ENCODE peak calls at places on chromosomes 1 and 21, in eight cellular contexts. Z is progenitor cell of endocrine pancreas, I is RWPE1, Q is fibroblast of pulmonary artery, U is uterus, B is astrocyte of the cerebellum, E is GM12878, P is LNCaP clone FGC. O is an unnamed sample.

GRCh38 chr1:234541281-234541975 is 62.4 kb upstream of the TARBP1 start:
- DNase-seq in Q (peak), P (no peak), E (no peak), U (peak), I (peak), Z (no peak), B (no peak), O (no peak)

GRCh38 chr1:12475947-12476346 is 142.1 kb downstream of the DHRS3 start:
- DNase-seq in B (peak), P (peak), E (no peak), I (no peak), Q (no peak), U (no peak), Z (no peak), O (no peak)

GRCh38 chr1:233293556-233294446 is 1.7 kb downstream of the PCNX2 start:
- DNase-seq in Q (no peak), Z (no peak), P (no peak), U (no peak), I (no peak), B (no peak), E (no peak), O (no peak)

GRCh38 chr1:221217029-221217428 is 337.8 kb downstream of the HLX start:
- DNase-seq in E (no peak), I (no peak), B (no peak), U (peak), Q (no peak), P (no peak), Z (no peak), O (no peak)

GRCh38 chr1:154485905-154486304 is 16.1 kb upstream of the TDRD10 start:
- DNase-seq in B (no peak), Z (no peak), P (no peak), Q (no peak), I (no peak), U (no peak), E (no peak), O (no peak)

GRCh38 chr1:26015358-26015757 is 6.2 kb upstream of the EXTL1 start:
- DNase-seq in Z (no peak), E (no peak), B (no peak), I (no peak), U (peak), Q (peak), P (no peak), O (no peak)

GRCh38 chr1:148328884-148329283 is 154.2 kb downstream of the PPIAL4G start:
- DNase-seq in B (no peak), U (no peak), P (no peak), Q (no peak), E (no peak), I (no peak), Z (no peak), O (no peak)

GRCh38 chr1:107662976-107663375 is 302.0 kb downstream of the VAV3 start:
- DNase-seq in I (no peak), E (no peak), Z (no peak), Q (no peak), U (no peak), P (no peak), B (no peak), O (no peak)

GRCh38 chr1:201827321-201828281 is 1.4 kb upstream of the IPO9 start:
- DNase-seq in P (no peak), Q (peak), E (no peak), Z (no peak), B (no peak), I (no peak), U (no peak), O (no peak)

GRCh38 chr1:241551759-241552638 is 19.8 kb downstream of the KMO start:
- DNase-seq in E (peak), I (no peak), P (no peak), Z (no peak), U (peak), B (no peak), Q (no peak), O (no peak)

DNA sequence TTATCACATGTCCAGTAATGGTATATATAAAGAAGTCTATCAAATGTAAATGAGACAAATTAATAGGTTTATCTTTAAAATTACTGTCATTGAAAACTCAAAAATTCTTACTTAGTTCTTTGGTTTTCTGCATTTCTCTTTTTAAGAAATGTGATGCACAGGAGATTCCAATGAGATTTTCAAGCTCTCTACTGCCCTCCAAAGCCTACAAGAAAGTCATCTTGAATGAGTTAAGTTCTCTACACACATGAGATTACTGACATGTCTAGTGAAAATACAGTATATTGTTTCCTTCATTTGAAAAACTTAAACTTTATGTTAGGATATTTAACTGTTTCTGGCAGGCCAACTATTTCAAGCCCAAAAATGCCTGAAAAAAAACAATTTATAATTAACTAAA is 68.8 kb downstream of the ITGB3BP start:
- DNase-seq in P (no peak), E (no peak), U (no peak), Z (no peak), I (no peak), Q (peak), B (peak), O (no peak)
- TF ChIP-seq CTCF in P (peak), E (no peak), U (no peak), Z (peak), I (no peak), Q (peak), B (peak), O (no peak)

GRCh38 chr1:162872981-162873380 is 12.0 kb upstream of the CCDC190 start:
- DNase-seq in P (no peak), I (no peak), Q (no peak), E (no peak), U (no peak), B (no peak), Z (no peak), O (no peak)

GRCh38 chr1:162877412-162877811 is 16.4 kb upstream of the CCDC190 start:
- DNase-seq in U (no peak), Z (no peak), E (no peak), I (no peak), B (no peak), P (no peak), Q (no peak), O (no peak)

GRCh38 chr1:162878000-162878596 is 17.1 kb upstream of the CCDC190 start:
- DNase-seq in I (peak), E (no peak), Z (peak), B (peak), Q (peak), U (no peak), P (peak), O (no peak)

GRCh38 chr1:162876751-162877150 is 15.8 kb upstream of the CCDC190 start:
- DNase-seq in I (no peak), E (no peak), P (no peak), Z (no peak), Q (no peak), B (no peak), U (no peak), O (no peak)

GRCh38 chr1:162873671-162874666 is 13.0 kb upstream of the CCDC190 start:
- DNase-seq in Q (peak), B (peak), P (peak), E (no peak), I (no peak), U (no peak), Z (no peak), O (no peak)
- TF ChIP-seq CTCF in Q (peak), B (peak), P (no peak), E (no peak), I (no peak), U (no peak), Z (peak), O (no peak)

DNA sequence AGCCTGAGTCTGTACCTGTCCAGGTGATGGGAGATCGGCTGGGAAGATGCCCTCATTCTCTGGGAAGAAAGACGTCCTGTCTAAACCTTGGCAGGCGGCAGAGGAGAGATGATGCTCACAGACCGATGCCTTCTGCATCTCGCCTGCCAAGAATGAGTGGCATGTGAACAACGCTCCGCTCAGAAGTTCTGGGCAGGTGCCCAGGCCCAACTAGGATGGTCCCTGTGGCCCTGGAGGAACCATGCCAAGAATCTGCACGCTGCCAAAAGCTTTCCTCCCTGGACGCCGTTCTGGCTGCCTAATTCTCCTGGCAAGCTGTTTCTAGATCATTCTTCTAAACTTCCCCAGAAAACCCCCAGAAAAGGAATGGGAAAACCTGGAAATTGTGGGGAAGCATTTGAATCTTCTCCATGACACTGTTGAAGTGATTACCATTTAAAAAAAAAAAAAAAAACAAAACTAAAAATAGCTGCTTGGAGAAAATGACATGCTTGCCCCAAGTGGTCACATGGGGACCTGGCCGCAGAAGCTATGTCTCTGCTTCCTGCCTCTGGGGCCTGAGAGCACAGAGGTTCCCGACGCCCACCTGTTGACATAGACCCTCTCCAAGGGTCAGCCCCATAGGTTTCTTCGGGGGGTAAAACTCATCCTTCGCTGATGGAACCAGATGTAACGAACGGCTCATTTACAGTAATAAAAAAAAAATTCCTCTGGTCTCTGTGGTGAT is 441.0 kb downstream of the PRDM2 start:
- DNase-seq in B (peak), Z (no peak), Q (no peak), I (no peak), P (no peak), U (no peak), E (no peak), O (no peak)
- TF ChIP-seq CTCF in B (peak), Z (no peak), Q (no peak), I (no peak), P (no peak), U (no peak), E (no peak), O (no peak)

GRCh38 chr21:18384771-18385170 is 18.8 kb downstream of the TMPRSS15 start:
- DNase-seq in U (no peak), Q (peak), Z (no peak), B (peak), E (no peak), P (peak), I (peak), O (no peak)
- TF ChIP-seq CTCF in U (no peak), Q (peak), Z (peak), B (peak), E (peak), P (peak), I (peak), O (peak)

GRCh38 chr1:173489149-173489600 is 12.0 kb downstream of the PRDX6 start:
- DNase-seq in B (no peak), I (no peak), U (no peak), Q (peak), Z (no peak), E (no peak), P (peak), O (no peak)
- TF ChIP-seq CTCF in B (no peak), I (no peak), U (no peak), Q (no peak), Z (no peak), E (no peak), P (no peak), O (no peak)

GRCh38 chr1:18575620-18576019 is 55.0 kb upstream of the PAX7 start:
- DNase-seq in U (no peak), B (no peak), I (peak), P (no peak), E (no peak), Z (peak), Q (peak), O (peak)
- TF ChIP-seq CTCF in U (peak), B (peak), I (peak), P (peak), E (no peak), Z (peak), Q (peak), O (peak)

GRCh38 chr1:204301171-204301957 is 58.4 kb downstream of the PLEKHA6 start:
- DNase-seq in I (peak), E (no peak), B (no peak), P (peak), Q (no peak), U (no peak), Z (no peak), O (no peak)

GRCh38 chr1:204299828-204300365 is 59.8 kb downstream of the PLEKHA6 start:
- DNase-seq in Q (no peak), E (no peak), B (no peak), P (no peak), Z (no peak), I (no peak), U (no peak), O (no peak)

GRCh38 chr1:204304067-204304466 is 55.7 kb downstream of the PLEKHA6 start:
- DNase-seq in B (no peak), Z (no peak), Q (peak), P (no peak), I (no peak), E (no peak), U (no peak), O (no peak)

GRCh38 chr1:204306076-204306475 is 53.7 kb downstream of the PLEKHA6 start:
- DNase-seq in B (no peak), U (no peak), Q (no peak), Z (no peak), I (no peak), P (no peak), E (no peak), O (no peak)

DNA sequence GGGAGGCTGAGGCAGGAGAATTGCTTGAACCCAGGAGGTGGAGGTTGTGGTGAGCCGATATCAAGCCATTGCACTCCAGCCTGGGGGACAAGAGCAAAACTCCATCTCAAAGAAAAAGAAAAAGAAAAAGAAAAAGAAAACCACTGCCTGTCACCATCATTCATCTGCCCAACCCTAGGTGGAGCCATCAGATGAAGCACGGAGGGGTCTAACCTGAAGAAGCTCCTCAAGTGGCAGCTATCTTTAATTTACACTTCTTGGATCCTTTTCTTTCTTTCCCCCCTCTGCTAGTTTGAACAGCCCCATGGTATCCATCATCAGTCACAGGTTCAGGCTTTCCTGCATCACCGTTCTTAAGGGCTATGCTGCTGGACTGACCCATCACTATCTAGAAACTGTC is 57.0 kb downstream of the PLEKHA6 start:
- DNase-seq in E (no peak), B (no peak), Q (no peak), Z (no peak), I (no peak), P (no peak), U (no peak), O (no peak)
- TF ChIP-seq CTCF in E (no peak), B (no peak), Q (no peak), Z (no peak), I (no peak), P (no peak), U (no peak), O (no peak)

DNA sequence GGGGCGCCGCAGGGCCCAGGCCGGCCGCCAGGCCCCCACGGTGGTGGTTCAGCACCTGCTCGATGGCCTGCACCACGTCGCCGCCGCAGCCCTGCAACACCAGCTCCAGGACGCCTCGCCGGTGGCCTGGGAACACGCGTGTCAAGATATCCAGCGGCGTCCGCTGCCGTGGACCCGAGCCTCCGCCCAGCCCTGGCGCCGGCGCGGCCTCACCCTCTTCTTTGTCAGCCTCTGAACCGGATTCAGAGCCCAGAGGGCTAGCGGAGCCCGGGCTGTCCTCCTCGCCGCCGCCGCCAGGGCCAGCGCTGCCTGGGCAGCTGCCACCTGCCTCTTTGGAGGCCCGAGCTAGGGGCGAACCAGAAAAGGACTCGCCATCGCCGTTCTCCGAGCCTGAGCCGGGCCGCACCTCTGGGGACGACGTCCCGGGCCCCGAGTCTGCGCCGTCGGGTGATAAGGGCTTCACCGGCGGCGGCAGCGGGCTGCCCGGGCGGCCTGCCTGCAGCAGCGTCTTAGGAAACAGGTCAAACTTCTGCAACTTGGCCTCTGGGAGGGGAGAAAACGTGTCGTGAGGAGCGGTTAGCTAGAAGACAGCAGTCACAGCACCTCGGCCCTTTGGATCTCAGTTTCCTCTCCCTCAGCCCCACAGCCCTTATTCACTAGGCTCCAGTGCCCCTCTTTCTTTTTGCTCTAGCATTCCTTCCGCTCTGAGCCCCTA is 3.9 kb downstream of the DMRTA2 start:
- DNase-seq in E (no peak), U (no peak), B (no peak), I (no peak), P (no peak), Q (no peak), Z (peak), O (peak)
- TF ChIP-seq CTCF in E (no peak), U (no peak), B (no peak), I (no peak), P (no peak), Q (no peak), Z (peak), O (peak)

GRCh38 chr1:168342572-168343280 is 62.0 kb downstream of the TBX19 start:
- DNase-seq in U (peak), B (peak), P (peak), Z (peak), Q (peak), E (peak), I (peak), O (peak)
- TF ChIP-seq CTCF in U (peak), B (peak), P (peak), Z (peak), Q (peak), E (peak), I (peak), O (peak)

GRCh38 chr1:219215477-219215876 is 41.8 kb downstream of the LYPLAL1 start:
- DNase-seq in U (no peak), P (no peak), I (no peak), E (no peak), Z (no peak), B (no peak), Q (no peak), O (no peak)

GRCh38 chr1:219220945-219221344 is 47.3 kb downstream of the LYPLAL1 start:
- DNase-seq in B (no peak), Q (no peak), I (no peak), P (no peak), U (no peak), Z (no peak), E (peak), O (no peak)
- TF ChIP-seq CTCF in B (peak), Q (no peak), I (no peak), P (no peak), U (no peak), Z (no peak), E (peak), O (no peak)

O was measured in mesothelial cell of epicardium.